ENCODE peak calls at places on chromosomes 1 and 21, in four cellular contexts. B is neural progenitor cell, Y is SJSA1, P is adrenal gland. J is an unnamed sample.

GRCh38 chr1:203126151-203126865 is 1.2 kb upstream of the ADORA1 start:
- DNase-seq in B (peak; percentile 56), P (peak; percentile 44), Y (no peak), J (no peak)

GRCh38 chr21:45546636-45547203 is 4.5 kb upstream of the SLC19A1 start:
- DNase-seq in Y (no peak), P (peak; percentile 41), B (no peak), J (no peak)

GRCh38 chr1:163664706-163665321 is 343.1 kb downstream of the NUF2 start:
- DNase-seq in Y (no peak), B (no peak), P (peak; percentile 61), J (no peak)

GRCh38 chr1:229117664-229118300 is 153.1 kb upstream of the RAB4A start:
- DNase-seq in B (no peak), P (peak; percentile 82), Y (peak; percentile 42), J (peak; percentile 85)

GRCh38 chr1:74531807-74532206 is 19.4 kb upstream of the LRRC53 start:
- DNase-seq in Y (no peak), B (no peak), P (no peak), J (no peak)

GRCh38 chr1:165287329-165287728 is 69.2 kb downstream of the LMX1A start:
- DNase-seq in P (no peak), B (peak; percentile 48), Y (no peak), J (no peak)

GRCh38 chr1:64963466-64963865 is 2.9 kb downstream of the JAK1 start:
- DNase-seq in Y (no peak), B (no peak), P (no peak), J (no peak)

GRCh38 chr1:206469411-206469932 is 804 bp upstream of the IKBKE start:
- DNase-seq in P (no peak), Y (no peak), B (no peak), J (no peak)

GRCh38 chr1:180257028-180257386 is 26.9 kb downstream of the LHX4 start:
- DNase-seq in Y (no peak), B (no peak), P (no peak), J (no peak)

GRCh38 chr1:220410681-220411080 is 117.3 kb upstream of the MARK1 start:
- DNase-seq in Y (no peak), B (no peak), P (no peak), J (no peak)

GRCh38 chr1:16043521-16043920 is at the start of gene CLCNKB:
- DNase-seq in Y (no peak), B (no peak), P (no peak), J (peak; percentile 75)

GRCh38 chr1:8422439-8423133 is 104.7 kb downstream of the SLC45A1 start:
- DNase-seq in B (peak; percentile 61), Y (peak; percentile 52), P (peak; percentile 73), J (peak; percentile 62)

GRCh38 chr1:1348420-1349255 is 580 bp downstream of the DVL1 start:
- DNase-seq in Y (no peak), B (no peak), P (peak; percentile 82), J (no peak)

GRCh38 chr1:114093624-114094302 is 59.9 kb downstream of the SYT6 start:
- DNase-seq in Y (peak; percentile 50), B (peak; percentile 49), P (no peak), J (no peak)

GRCh38 chr1:61757945-61758344 is 15.7 kb downstream of the PATJ start:
- DNase-seq in B (no peak), P (no peak), Y (no peak), J (no peak)

GRCh38 chr21:44837537-44837936 is 19.7 kb upstream of the SUMO3 start:
- DNase-seq in P (peak; percentile 39), Y (no peak), B (no peak), J (no peak)

GRCh38 chr1:109162626-109163025 is 48.7 kb downstream of the ELAPOR1 start:
- DNase-seq in B (no peak), Y (no peak), P (no peak), J (no peak)

GRCh38 chr21:33668180-33668579 is 25.9 kb downstream of the ITSN1 start:
- DNase-seq in B (no peak), P (no peak), Y (no peak), J (no peak)

GRCh38 chr1:101376121-101377095 is 139.6 kb downstream of the S1PR1 start:
- DNase-seq in Y (no peak), P (no peak), B (no peak), J (no peak)

GRCh38 chr21:45965084-45965826 is 16.3 kb upstream of the COL6A1 start:
- DNase-seq in P (no peak), Y (no peak), B (no peak), J (no peak)

GRCh38 chr1:28451011-28451410 is 54.8 kb upstream of the RCC1 start:
- DNase-seq in P (no peak), B (no peak), Y (no peak), J (no peak)

GRCh38 chr1:145823565-145824498 is at the start of the genes POLR3C and RNF115:
- DNase-seq in B (peak; percentile 97), Y (peak; percentile 93), P (peak; percentile 95), J (peak; percentile 94)

GRCh38 chr1:245717611-245718010 is 562.8 kb downstream of the KIF26B start:
- DNase-seq in B (no peak), P (no peak), Y (no peak), J (no peak)

GRCh38 chr1:31705080-31705866 is 1.5 kb upstream of the COL16A1 start:
- DNase-seq in P (no peak), Y (peak; percentile 83), B (peak; percentile 68), J (peak; percentile 64)

GRCh38 chr1:67214420-67215174 is 48.3 kb downstream of the IL23R start:
- DNase-seq in P (peak; percentile 65), Y (no peak), B (peak; percentile 54), J (peak; percentile 58)

GRCh38 chr1:46289976-46290375 is 13.4 kb downstream of the LRRC41 start:
- DNase-seq in Y (no peak), P (no peak), B (no peak), J (no peak)

GRCh38 chr1:162832470-162832869 is 28.5 kb downstream of the CCDC190 start:
- DNase-seq in B (no peak), P (no peak), Y (no peak), J (peak; percentile 59)

GRCh38 chr1:101235696-101236545 is 898 bp upstream of the S1PR1 start:
- DNase-seq in B (peak; percentile 78), Y (peak; percentile 78), P (peak; percentile 68), J (peak; percentile 48)

GRCh38 chr1:11733351-11733750 is 2.6 kb upstream of the AGTRAP start:
- DNase-seq in Y (no peak), P (no peak), B (no peak), J (no peak)

GRCh38 chr1:11735854-11736745 is at the start of gene AGTRAP:
- DNase-seq in P (peak; percentile 98), B (peak; percentile 98), Y (peak; percentile 72), J (peak; percentile 97)

GRCh38 chr1:11738096-11738495 is 2.2 kb downstream of the AGTRAP start:
- DNase-seq in B (no peak), P (no peak), Y (no peak), J (no peak)

GRCh38 chr1:11736746-11737639 is 1.1 kb downstream of the AGTRAP start:
- DNase-seq in P (peak; percentile 76), B (peak; percentile 57), Y (peak; percentile 40), J (peak; percentile 47)

DNA sequence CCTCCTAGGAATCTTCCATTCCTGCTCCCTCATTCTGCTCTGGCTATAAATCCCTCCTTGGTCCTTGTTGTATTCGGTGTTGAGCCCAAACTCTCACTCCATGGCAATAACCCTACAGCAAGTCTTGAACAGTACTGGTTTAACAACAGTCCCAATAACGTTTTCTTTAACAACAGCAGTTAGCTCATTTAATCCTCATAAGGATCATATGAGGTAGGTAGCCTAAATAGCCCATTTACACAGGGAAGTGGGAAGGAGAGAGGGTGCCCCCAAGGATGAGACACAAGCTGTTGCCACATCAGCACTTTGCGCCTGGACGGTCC is 444 bp upstream of the AGTRAP start:
- DNase-seq in B (no peak), P (no peak), Y (no peak), J (no peak)
- H3K27ac ChIP-seq in B (no peak overlapping the region), P (peak overlapping the region; percentile 69), Y (no peak overlapping the region), J (no peak overlapping the region)

GRCh38 chr1:10225573-10225972 is 15.2 kb downstream of the KIF1B start:
- DNase-seq in B (no peak), Y (peak; percentile 37), P (no peak), J (no peak)
- H3K4me3 ChIP-seq in B (no peak overlapping the region), Y (no peak overlapping the region), P (no peak overlapping the region), J (no peak overlapping the region)

GRCh38 chr1:21864730-21865129 is 52.7 kb downstream of the LDLRAD2 start:
- DNase-seq in B (no peak), P (no peak), Y (no peak), J (no peak)

GRCh38 chr1:21865609-21865942 is 53.5 kb downstream of the LDLRAD2 start:
- DNase-seq in Y (no peak), B (no peak), P (no peak), J (no peak)

GRCh38 chr1:21863981-21864380 is 51.9 kb downstream of the LDLRAD2 start:
- DNase-seq in P (no peak), B (no peak), Y (no peak), J (no peak)

GRCh38 chr1:21866629-21867009 is 54.6 kb downstream of the LDLRAD2 start:
- DNase-seq in Y (no peak), B (no peak), P (no peak), J (no peak)

DNA sequence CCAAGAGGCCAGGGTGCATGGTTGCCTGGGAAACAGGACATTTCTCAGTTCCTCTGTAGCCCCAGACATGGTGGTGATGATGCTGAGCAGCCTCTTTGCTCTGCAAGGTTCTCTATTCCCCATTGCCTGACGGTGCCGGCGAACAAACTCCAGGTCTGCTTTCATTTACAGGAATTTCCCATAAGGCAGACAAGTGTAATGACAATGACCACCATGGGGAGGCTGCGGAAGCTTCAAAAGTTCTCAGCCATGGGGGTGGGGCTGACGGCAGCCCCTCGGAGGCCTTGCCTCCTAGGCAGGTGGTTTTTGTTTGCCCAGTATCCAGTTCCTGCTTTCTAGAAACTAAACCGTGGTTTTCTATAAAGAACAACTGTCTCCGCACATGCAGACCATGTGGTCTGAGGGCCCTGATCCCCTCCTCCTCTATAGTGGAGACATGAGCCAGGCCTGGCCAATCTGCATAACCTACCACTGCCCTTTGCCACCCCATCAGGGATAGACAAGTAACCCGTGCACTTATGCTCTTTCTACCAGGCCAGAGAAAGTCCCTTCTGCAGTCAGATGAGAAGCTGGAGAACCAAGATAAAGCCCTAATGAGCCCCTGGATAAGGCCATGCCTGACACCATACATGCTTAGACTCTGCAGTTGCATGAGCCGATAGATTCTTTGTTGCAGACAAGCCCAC is 54.0 kb downstream of the LDLRAD2 start:
- DNase-seq in B (peak; percentile 28), Y (no peak), P (no peak), J (no peak)
- H3K4me1 ChIP-seq in B (peaks cover 10% of the 10 kb centered on the region), Y (peaks cover 35% of the 10 kb centered on the region), P (peaks cover 22% of the 10 kb centered on the region), J (peaks cover 6% of the 10 kb centered on the region)

GRCh38 chr1:154351363-154352068 is 26.2 kb downstream of the ATP8B2 start:
- DNase-seq in Y (no peak), B (no peak), P (no peak), J (no peak)

GRCh38 chr1:154352581-154353459 is 27.5 kb downstream of the ATP8B2 start:
- DNase-seq in B (peak; percentile 72), Y (peak; percentile 32), P (peak; percentile 78), J (peak; percentile 66)

GRCh38 chr1:154353966-154354365 is 28.6 kb downstream of the ATP8B2 start:
- DNase-seq in Y (no peak), P (no peak), B (no peak), J (no peak)

GRCh38 chr1:154352245-154352580 is 26.9 kb downstream of the ATP8B2 start:
- DNase-seq in P (no peak), Y (no peak), B (peak; percentile 24), J (no peak)

DNA sequence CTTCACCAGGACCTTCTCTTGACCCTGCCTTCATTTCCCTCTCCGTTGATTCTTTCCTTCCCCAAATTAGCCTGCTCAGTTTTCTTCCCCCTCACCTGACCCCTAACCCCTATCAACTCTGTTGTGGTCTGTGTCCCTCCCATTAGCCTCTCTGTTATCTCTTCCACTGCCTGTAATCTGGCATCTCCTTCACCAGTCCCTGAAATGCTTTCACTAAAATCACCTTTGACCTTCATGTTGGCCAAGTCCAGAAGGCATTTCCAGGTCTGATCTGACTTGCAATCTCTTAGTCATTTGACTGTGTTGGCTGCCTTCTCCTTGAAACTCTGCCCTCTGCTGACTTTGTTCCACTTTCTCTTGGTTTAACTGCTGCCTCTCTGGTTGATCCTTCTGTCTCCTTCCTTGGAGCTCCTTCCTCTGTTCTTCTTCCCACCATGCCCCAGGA is 28.2 kb downstream of the ATP8B2 start:
- DNase-seq in Y (no peak), B (peak; percentile 21), P (peak; percentile 74), J (peak; percentile 48)
- H3K27ac ChIP-seq in Y (no peak overlapping the region), B (no peak overlapping the region), P (peak overlapping the region; percentile 49), J (peak overlapping the region; percentile 70)